ENCODE peak calls at places on chromosomes 7 and 10, in seven cellular contexts. W is T-helper 2 cell; R is NCI-H2029; H is NCI-H82; K is stomach; I is cardiac muscle cell; Q is stimulated activated CD8-positive, alpha-beta memory T cell treated with anti-CD3 and anti-CD28 coated beads, Interleukin-4, amount 100 ng/mL, for 24 hours. Z is an unnamed sample.

GRCh38 chr10:120788756-120789155 is 62.4 kb upstream of the WDR11 start:
- DNase-seq in H (peak), R (no peak), I (no peak), W (no peak), Q (no peak), K (no peak), Z (no peak)

GRCh38 chr10:84826704-84827103 is 498.3 kb downstream of the CCSER2 start:
- DNase-seq in K (no peak), R (no peak), Q (no peak), I (no peak), W (no peak), H (peak), Z (no peak)

GRCh38 chr7:15209385-15209784 is 306.8 kb upstream of the DGKB start:
- DNase-seq in W (no peak), H (no peak), R (no peak), Q (no peak), I (no peak), K (no peak), Z (no peak)

GRCh38 chr10:101595591-101596433 is 7.7 kb downstream of the DPCD start:
- DNase-seq in K (no peak), W (no peak), Q (no peak), R (peak), I (no peak), H (no peak), Z (no peak)

GRCh38 chr7:14381306-14381705 is 391.8 kb upstream of the ETV1 start:
- DNase-seq in H (no peak), W (no peak), K (no peak), I (peak), R (no peak), Q (no peak), Z (no peak)

GRCh38 chr10:11454958-11455566 is 156.4 kb downstream of the USP6NL start:
- DNase-seq in H (no peak), R (no peak), I (no peak), K (no peak), W (no peak), Q (no peak), Z (no peak)

GRCh38 chr7:101900103-101900502 is 82.7 kb downstream of the CUX1 start:
- DNase-seq in R (no peak), I (no peak), Q (no peak), K (no peak), W (no peak), H (no peak), Z (peak)

GRCh38 chr7:97851725-97852124 is 20.5 kb downstream of the ASNS start:
- DNase-seq in Q (no peak), W (no peak), R (no peak), I (peak), K (no peak), H (no peak), Z (no peak)

GRCh38 chr7:84294391-84294790 is 99.8 kb upstream of the SEMA3A start:
- DNase-seq in I (no peak), R (no peak), Q (no peak), H (no peak), K (no peak), W (no peak), Z (no peak)

GRCh38 chr7:151286148-151286547 is 37.7 kb upstream of the SMARCD3 start:
- DNase-seq in I (no peak), R (no peak), W (no peak), K (no peak), Q (no peak), H (no peak), Z (no peak)

GRCh38 chr7:37052673-37053072 is 328.4 kb upstream of the AOAH start:
- DNase-seq in H (peak), K (no peak), R (no peak), Q (no peak), W (no peak), I (peak), Z (no peak)

GRCh38 chr7:102106625-102107024 is 180.0 kb upstream of the SH2B2 start:
- DNase-seq in K (no peak), Q (no peak), I (no peak), R (no peak), W (no peak), H (no peak), Z (no peak)

GRCh38 chr7:128362670-128363069 is 1.2 kb upstream of the PRRT4 start:
- DNase-seq in Q (no peak), I (no peak), H (no peak), R (no peak), W (no peak), K (no peak), Z (no peak)

GRCh38 chr10:120221873-120222485 is 235.0 kb upstream of the PLPP4 start:
- DNase-seq in K (peak), I (peak), R (no peak), W (no peak), H (peak), Q (no peak), Z (no peak)

GRCh38 chr10:34346516-34347150 is 468.5 kb downstream of the PARD3 start:
- DNase-seq in K (no peak), H (no peak), I (no peak), W (no peak), R (no peak), Q (no peak), Z (no peak)

GRCh38 chr7:140475747-140476333 is 3.5 kb downstream of the MKRN1 start:
- DNase-seq in I (peak), R (peak), K (peak), H (peak), Q (peak), W (no peak), Z (no peak)

GRCh38 chr10:3948843-3949242 is 163.8 kb upstream of the KLF6 start:
- DNase-seq in W (peak), K (peak), R (peak), Q (peak), H (no peak), I (peak), Z (no peak)

GRCh38 chr7:16409777-16410176 is 11.6 kb downstream of the CRPPA start:
- DNase-seq in H (no peak), K (no peak), R (no peak), I (peak), Q (no peak), W (no peak), Z (no peak)

GRCh38 chr10:74738985-74739567 is 87.3 kb upstream of the KAT6B start:
- DNase-seq in K (no peak), Q (no peak), W (no peak), R (no peak), I (peak), H (peak), Z (no peak)